ENCODE peak calls at places on chromosomes 12 and 14, in ten cellular contexts. One of them, this sample, is unnamed.

GRCh38 chr12:100164153-100164704 is 21.6 kb upstream of the BLTP3B start:
- ATAC-seq in GM12878: peak
- ATAC-seq in lower lobe of right lung: no peak
- ATAC-seq in HepG2: no peak
- ATAC-seq in pancreas: no peak
- ATAC-seq in aorta: no peak
- ATAC-seq in right lobe of liver: no peak
- ATAC-seq in heart right ventricle: no peak
- ATAC-seq in naive thymus-derived CD4-positive, alpha-beta T cell: no peak
- ATAC-seq in PC-3: no peak
- ATAC-seq in this sample: no peak

GRCh38 chr14:50030049-50030448 is 86.3 kb downstream of the VCPKMT start:
- ATAC-seq in GM12878: no peak
- ATAC-seq in PC-3: no peak
- ATAC-seq in HepG2: no peak
- ATAC-seq in naive thymus-derived CD4-positive, alpha-beta T cell: peak
- ATAC-seq in lower lobe of right lung: peak
- ATAC-seq in heart right ventricle: no peak
- ATAC-seq in right lobe of liver: no peak
- ATAC-seq in pancreas: no peak
- ATAC-seq in aorta: no peak
- ATAC-seq in this sample: no peak

GRCh38 chr12:87323369-87323768 is 705.8 kb downstream of the C12orf50 start:
- ATAC-seq in pancreas: peak
- ATAC-seq in naive thymus-derived CD4-positive, alpha-beta T cell: no peak
- ATAC-seq in heart right ventricle: peak
- ATAC-seq in aorta: peak
- ATAC-seq in GM12878: no peak
- ATAC-seq in lower lobe of right lung: no peak
- ATAC-seq in HepG2: no peak
- ATAC-seq in PC-3: peak
- ATAC-seq in right lobe of liver: peak
- ATAC-seq in this sample: no peak

GRCh38 chr12:59066445-59066844 is 146.1 kb upstream of the LRIG3 start:
- ATAC-seq in lower lobe of right lung: no peak
- ATAC-seq in GM12878: no peak
- ATAC-seq in right lobe of liver: no peak
- ATAC-seq in PC-3: no peak
- ATAC-seq in pancreas: no peak
- ATAC-seq in HepG2: no peak
- ATAC-seq in aorta: no peak
- ATAC-seq in heart right ventricle: no peak
- ATAC-seq in naive thymus-derived CD4-positive, alpha-beta T cell: no peak
- ATAC-seq in this sample: no peak

GRCh38 chr14:99272669-99273024 is 650 bp upstream of the BCL11B start:
- ATAC-seq in naive thymus-derived CD4-positive, alpha-beta T cell: no peak
- ATAC-seq in GM12878: no peak
- ATAC-seq in PC-3: no peak
- ATAC-seq in HepG2: no peak
- ATAC-seq in right lobe of liver: no peak
- ATAC-seq in lower lobe of right lung: no peak
- ATAC-seq in aorta: no peak
- ATAC-seq in pancreas: no peak
- ATAC-seq in heart right ventricle: no peak
- ATAC-seq in this sample: no peak

GRCh38 chr12:67035121-67035520 is 234.0 kb upstream of the CAND1 start:
- ATAC-seq in PC-3: no peak
- ATAC-seq in naive thymus-derived CD4-positive, alpha-beta T cell: no peak
- ATAC-seq in HepG2: no peak
- ATAC-seq in right lobe of liver: no peak
- ATAC-seq in lower lobe of right lung: no peak
- ATAC-seq in GM12878: no peak
- ATAC-seq in heart right ventricle: no peak
- ATAC-seq in aorta: no peak
- ATAC-seq in pancreas: no peak
- ATAC-seq in this sample: no peak

GRCh38 chr14:71591929-71592328 is 340.3 kb upstream of the RGS6 start:
- ATAC-seq in heart right ventricle: no peak
- ATAC-seq in aorta: no peak
- ATAC-seq in PC-3: peak
- ATAC-seq in lower lobe of right lung: peak
- ATAC-seq in HepG2: no peak
- ATAC-seq in GM12878: peak
- ATAC-seq in right lobe of liver: no peak
- ATAC-seq in naive thymus-derived CD4-positive, alpha-beta T cell: peak
- ATAC-seq in pancreas: no peak
- ATAC-seq in this sample: no peak

GRCh38 chr14:93970967-93971634 is 5.3 kb downstream of the ASB2 start:
- ATAC-seq in GM12878: peak
- ATAC-seq in lower lobe of right lung: peak
- ATAC-seq in right lobe of liver: peak
- ATAC-seq in pancreas: no peak
- ATAC-seq in naive thymus-derived CD4-positive, alpha-beta T cell: peak
- ATAC-seq in HepG2: peak
- ATAC-seq in PC-3: peak
- ATAC-seq in aorta: no peak
- ATAC-seq in heart right ventricle: no peak
- ATAC-seq in this sample: no peak

GRCh38 chr14:103540816-103541493 is 12.0 kb downstream of the TRMT61A start:
- ATAC-seq in naive thymus-derived CD4-positive, alpha-beta T cell: peak
- ATAC-seq in PC-3: peak
- ATAC-seq in aorta: no peak
- ATAC-seq in pancreas: no peak
- ATAC-seq in right lobe of liver: no peak
- ATAC-seq in lower lobe of right lung: no peak
- ATAC-seq in heart right ventricle: no peak
- ATAC-seq in GM12878: no peak
- ATAC-seq in HepG2: no peak
- ATAC-seq in this sample: no peak

GRCh38 chr14:103541494-103541943 is 12.5 kb downstream of the TRMT61A start:
- ATAC-seq in PC-3: no peak
- ATAC-seq in heart right ventricle: no peak
- ATAC-seq in naive thymus-derived CD4-positive, alpha-beta T cell: peak
- ATAC-seq in HepG2: no peak
- ATAC-seq in right lobe of liver: no peak
- ATAC-seq in pancreas: no peak
- ATAC-seq in lower lobe of right lung: no peak
- ATAC-seq in aorta: no peak
- ATAC-seq in GM12878: no peak
- ATAC-seq in this sample: no peak

GRCh38 chr14:103542545-103543088 is 13.6 kb downstream of the TRMT61A start:
- ATAC-seq in lower lobe of right lung: peak
- ATAC-seq in PC-3: peak
- ATAC-seq in naive thymus-derived CD4-positive, alpha-beta T cell: no peak
- ATAC-seq in GM12878: no peak
- ATAC-seq in right lobe of liver: no peak
- ATAC-seq in HepG2: peak
- ATAC-seq in pancreas: peak
- ATAC-seq in heart right ventricle: peak
- ATAC-seq in aorta: peak
- ATAC-seq in this sample: peak

GRCh38 chr14:103543140-103543539 is 14.1 kb downstream of the TRMT61A start:
- ATAC-seq in PC-3: no peak
- ATAC-seq in HepG2: no peak
- ATAC-seq in naive thymus-derived CD4-positive, alpha-beta T cell: no peak
- ATAC-seq in lower lobe of right lung: no peak
- ATAC-seq in GM12878: no peak
- ATAC-seq in pancreas: no peak
- ATAC-seq in aorta: no peak
- ATAC-seq in right lobe of liver: no peak
- ATAC-seq in heart right ventricle: no peak
- ATAC-seq in this sample: no peak

GRCh38 chr14:103541944-103542544 is 13.0 kb downstream of the TRMT61A start:
- ATAC-seq in lower lobe of right lung: peak
- ATAC-seq in right lobe of liver: no peak
- ATAC-seq in GM12878: no peak
- ATAC-seq in PC-3: no peak
- ATAC-seq in HepG2: no peak
- ATAC-seq in aorta: no peak
- ATAC-seq in heart right ventricle: no peak
- ATAC-seq in naive thymus-derived CD4-positive, alpha-beta T cell: no peak
- ATAC-seq in pancreas: no peak
- ATAC-seq in this sample: peak
- H3K4me3 ChIP-seq in lower lobe of right lung: no peak
- H3K4me3 ChIP-seq in right lobe of liver: no peak
- H3K4me3 ChIP-seq in GM12878: no peak
- H3K4me3 ChIP-seq in PC-3: no peak
- H3K4me3 ChIP-seq in HepG2: no peak
- H3K4me3 ChIP-seq in aorta: no peak
- H3K4me3 ChIP-seq in heart right ventricle: no peak
- H3K4me3 ChIP-seq in naive thymus-derived CD4-positive, alpha-beta T cell: no peak
- H3K4me3 ChIP-seq in pancreas: no peak
- H3K4me3 ChIP-seq in this sample: no peak

DNA sequence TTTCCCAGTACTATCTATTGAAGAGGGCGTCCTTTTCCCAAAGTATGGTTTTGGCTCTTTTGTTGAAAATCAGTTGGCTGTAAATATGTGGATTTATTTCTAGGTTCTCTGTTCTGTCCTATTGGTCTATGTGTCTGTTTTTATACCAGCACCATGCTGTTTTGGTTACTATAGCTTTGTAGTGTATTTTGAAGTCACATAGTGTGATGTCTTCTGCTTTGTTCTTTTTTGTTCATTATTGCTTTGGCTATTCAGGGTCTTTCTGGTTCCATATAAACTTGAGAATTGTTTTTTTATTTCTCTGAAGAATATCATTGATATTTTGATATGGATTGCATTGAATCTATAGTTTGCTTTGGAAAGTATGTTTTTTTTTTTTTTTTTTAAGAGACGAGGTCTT is 67.4 kb downstream of the ERC1 start:
- ATAC-seq in right lobe of liver: no peak
- ATAC-seq in PC-3: no peak
- ATAC-seq in lower lobe of right lung: no peak
- ATAC-seq in HepG2: no peak
- ATAC-seq in GM12878: no peak
- ATAC-seq in pancreas: no peak
- ATAC-seq in heart right ventricle: no peak
- ATAC-seq in aorta: no peak
- ATAC-seq in naive thymus-derived CD4-positive, alpha-beta T cell: no peak
- ATAC-seq in this sample: no peak
- H3K4me3 ChIP-seq in right lobe of liver: no peak
- H3K4me3 ChIP-seq in PC-3: no peak
- H3K4me3 ChIP-seq in lower lobe of right lung: no peak
- H3K4me3 ChIP-seq in HepG2: no peak
- H3K4me3 ChIP-seq in GM12878: no peak
- H3K4me3 ChIP-seq in pancreas: no peak
- H3K4me3 ChIP-seq in heart right ventricle: no peak
- H3K4me3 ChIP-seq in aorta: no peak
- H3K4me3 ChIP-seq in naive thymus-derived CD4-positive, alpha-beta T cell: no peak
- H3K4me3 ChIP-seq in this sample: no peak

DNA sequence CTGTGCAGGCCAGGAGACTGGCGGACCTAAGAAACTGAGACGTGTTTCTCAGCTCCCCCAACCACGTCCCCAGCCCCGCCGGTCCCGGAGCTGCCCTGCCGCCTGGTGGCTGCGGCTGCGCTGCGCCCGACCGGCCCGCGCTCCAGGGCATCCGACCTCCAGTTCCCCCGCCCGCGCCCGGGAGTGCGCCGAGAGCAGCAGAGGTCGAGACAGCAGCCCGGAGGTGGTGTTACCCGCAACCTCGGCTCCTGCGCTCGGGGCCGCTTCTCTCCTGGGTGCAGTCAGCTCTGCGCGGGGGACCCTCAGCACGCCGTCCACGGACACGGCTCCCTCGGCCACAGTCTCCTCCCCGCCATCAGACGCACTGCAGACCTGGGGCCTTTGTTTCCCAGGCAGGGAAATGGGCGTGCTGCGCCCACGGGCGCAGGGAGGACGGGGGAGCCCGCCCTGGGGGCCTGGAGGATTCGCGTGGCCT is 21.6 kb upstream of the GPR132 start:
- ATAC-seq in pancreas: peak
- ATAC-seq in aorta: peak
- ATAC-seq in naive thymus-derived CD4-positive, alpha-beta T cell: peak
- ATAC-seq in heart right ventricle: peak
- ATAC-seq in PC-3: peak
- ATAC-seq in lower lobe of right lung: peak
- ATAC-seq in HepG2: peak
- ATAC-seq in GM12878: peak
- ATAC-seq in right lobe of liver: peak
- ATAC-seq in this sample: peak
- H3K4me3 ChIP-seq in pancreas: peak
- H3K4me3 ChIP-seq in aorta: peak
- H3K4me3 ChIP-seq in naive thymus-derived CD4-positive, alpha-beta T cell: peak
- H3K4me3 ChIP-seq in heart right ventricle: no peak
- H3K4me3 ChIP-seq in PC-3: peak
- H3K4me3 ChIP-seq in lower lobe of right lung: peak
- H3K4me3 ChIP-seq in HepG2: no peak
- H3K4me3 ChIP-seq in GM12878: peak
- H3K4me3 ChIP-seq in right lobe of liver: peak
- H3K4me3 ChIP-seq in this sample: peak

GRCh38 chr12:42483534-42483857 is 106.0 kb downstream of the PRICKLE1 start:
- ATAC-seq in lower lobe of right lung: peak
- ATAC-seq in heart right ventricle: peak
- ATAC-seq in HepG2: peak
- ATAC-seq in naive thymus-derived CD4-positive, alpha-beta T cell: peak
- ATAC-seq in right lobe of liver: peak
- ATAC-seq in pancreas: peak
- ATAC-seq in PC-3: peak
- ATAC-seq in GM12878: peak
- ATAC-seq in aorta: peak
- ATAC-seq in this sample: peak

GRCh38 chr12:42482820-42483533 is 106.6 kb downstream of the PRICKLE1 start:
- ATAC-seq in GM12878: peak
- ATAC-seq in heart right ventricle: peak
- ATAC-seq in PC-3: peak
- ATAC-seq in naive thymus-derived CD4-positive, alpha-beta T cell: peak
- ATAC-seq in pancreas: peak
- ATAC-seq in HepG2: peak
- ATAC-seq in right lobe of liver: peak
- ATAC-seq in aorta: peak
- ATAC-seq in lower lobe of right lung: peak
- ATAC-seq in this sample: peak

GRCh38 chr12:42484996-42485395 is 104.5 kb downstream of the PRICKLE1 start:
- ATAC-seq in HepG2: no peak
- ATAC-seq in naive thymus-derived CD4-positive, alpha-beta T cell: no peak
- ATAC-seq in PC-3: no peak
- ATAC-seq in lower lobe of right lung: no peak
- ATAC-seq in aorta: no peak
- ATAC-seq in pancreas: no peak
- ATAC-seq in GM12878: no peak
- ATAC-seq in heart right ventricle: no peak
- ATAC-seq in right lobe of liver: no peak
- ATAC-seq in this sample: no peak

GRCh38 chr12:42485823-42486222 is 103.7 kb downstream of the PRICKLE1 start:
- ATAC-seq in naive thymus-derived CD4-positive, alpha-beta T cell: no peak
- ATAC-seq in PC-3: no peak
- ATAC-seq in right lobe of liver: no peak
- ATAC-seq in pancreas: no peak
- ATAC-seq in aorta: no peak
- ATAC-seq in heart right ventricle: no peak
- ATAC-seq in HepG2: no peak
- ATAC-seq in GM12878: no peak
- ATAC-seq in lower lobe of right lung: no peak
- ATAC-seq in this sample: no peak

DNA sequence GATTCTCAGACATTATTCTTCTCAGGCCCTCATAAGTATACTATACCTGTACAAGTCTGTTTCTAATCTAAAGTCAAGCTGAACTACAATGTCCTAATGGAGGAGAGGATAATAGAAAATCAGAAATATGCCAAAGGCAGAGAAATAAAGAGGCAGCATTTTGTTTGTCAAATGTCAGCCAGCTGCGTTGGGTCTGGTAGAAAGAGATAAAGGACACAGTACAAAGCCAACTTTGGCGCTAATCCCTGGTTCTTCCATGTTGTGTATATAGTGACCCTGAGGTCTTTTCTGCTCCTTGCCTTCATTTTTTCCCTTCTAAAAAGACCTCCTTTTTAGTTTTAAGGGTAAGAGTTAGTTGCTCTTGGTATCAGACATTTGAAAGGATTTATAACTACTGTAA is 103.1 kb downstream of the PRICKLE1 start:
- ATAC-seq in lower lobe of right lung: no peak
- ATAC-seq in naive thymus-derived CD4-positive, alpha-beta T cell: no peak
- ATAC-seq in PC-3: no peak
- ATAC-seq in right lobe of liver: no peak
- ATAC-seq in pancreas: no peak
- ATAC-seq in heart right ventricle: no peak
- ATAC-seq in HepG2: no peak
- ATAC-seq in GM12878: no peak
- ATAC-seq in aorta: no peak
- ATAC-seq in this sample: no peak
- H3K4me3 ChIP-seq in lower lobe of right lung: no peak
- H3K4me3 ChIP-seq in naive thymus-derived CD4-positive, alpha-beta T cell: no peak
- H3K4me3 ChIP-seq in PC-3: no peak
- H3K4me3 ChIP-seq in right lobe of liver: no peak
- H3K4me3 ChIP-seq in pancreas: no peak
- H3K4me3 ChIP-seq in heart right ventricle: no peak
- H3K4me3 ChIP-seq in HepG2: no peak
- H3K4me3 ChIP-seq in GM12878: no peak
- H3K4me3 ChIP-seq in aorta: no peak
- H3K4me3 ChIP-seq in this sample: no peak